ENCODE peak calls at places on chromosomes 12 and 14, in five cellular contexts. H is sigmoid colon; T is CD8-positive, alpha-beta T cell; J is prostate gland; R is CD8-positive, alpha-beta memory T cell. C is an unnamed sample.

GRCh38 chr14:75433631-75434556 is 6.1 kb downstream of the JDP2 start:
- DNase-seq in H (no peak), J (no peak), R (no peak), T (no peak), C (no peak)

GRCh38 chr12:13713746-13714400 is 267.5 kb downstream of the GRIN2B start:
- DNase-seq in J (no peak), T (no peak), H (no peak), R (no peak), C (no peak)

GRCh38 chr14:55438066-55438683 is 2.2 kb downstream of the TBPL2 start:
- DNase-seq in R (no peak), T (no peak), J (no peak), H (no peak), C (no peak)

GRCh38 chr14:65296876-65297275 is 115.7 kb upstream of the FUT8 start:
- DNase-seq in R (no peak), T (no peak), J (no peak), H (no peak), C (no peak)

GRCh38 chr12:32944195-32944594 is 47.6 kb upstream of the PKP2 start:
- DNase-seq in H (no peak), J (no peak), R (no peak), T (no peak), C (no peak)

GRCh38 chr12:3596703-3597472 is 105.9 kb downstream of the PRMT8 start:
- DNase-seq in H (peak; percentile 15), T (no peak), R (no peak), J (no peak), C (no peak)

GRCh38 chr14:31419179-31420012 is 954 bp downstream of the HEATR5A start:
- DNase-seq in R (no peak), J (no peak), H (no peak), T (no peak), C (no peak)

GRCh38 chr14:21106191-21106505 is 5.3 kb downstream of the TMEM253 start:
- DNase-seq in H (no peak), J (no peak), R (no peak), T (no peak), C (no peak)

GRCh38 chr12:89245090-89245489 is 107.2 kb downstream of the DUSP6 start:
- DNase-seq in H (no peak), T (peak; percentile 33), R (peak; percentile 50), J (no peak), C (no peak)

GRCh38 chr12:1855241-1855640 is 34.9 kb downstream of the LRTM2 start:
- DNase-seq in J (no peak), T (no peak), H (no peak), R (no peak), C (no peak)

GRCh38 chr12:106303202-106303820 is 778 bp downstream of the TCP11L2 start:
- DNase-seq in T (peak; percentile 94), H (peak; percentile 90), R (peak; percentile 96), J (peak; percentile 69), C (no peak)

GRCh38 chr14:70382556-70382955 is 23.1 kb upstream of the COX16 start:
- DNase-seq in T (no peak), J (no peak), R (no peak), H (no peak), C (no peak)

GRCh38 chr14:74213907-74214803 is 25.1 kb upstream of the VSX2 start:
- DNase-seq in H (no peak), J (no peak), T (no peak), R (no peak), C (no peak)

GRCh38 chr12:94244165-94245133 is 96.1 kb downstream of the PLXNC1 start:
- DNase-seq in J (no peak), T (peak; percentile 44), R (peak; percentile 64), H (no peak), C (no peak)

GRCh38 chr12:119178544-119179334 is at the start of gene HSPB8:
- DNase-seq in J (peak; percentile 78), R (no peak), H (peak; percentile 98), T (no peak), C (no peak)

GRCh38 chr14:32774214-32774613 is 164.5 kb upstream of the NPAS3 start:
- DNase-seq in H (no peak), R (no peak), J (no peak), T (no peak), C (no peak)

GRCh38 chr14:70567791-70568190 is 32.7 kb downstream of the MED6 start:
- DNase-seq in J (no peak), T (no peak), R (no peak), H (no peak), C (peak; percentile 16)

GRCh38 chr14:32332415-32333116 is 3.5 kb downstream of the AKAP6 start:
- DNase-seq in H (no peak), R (no peak), T (no peak), J (no peak), C (no peak)

GRCh38 chr14:56027421-56027820 is 90.8 kb upstream of the PELI2 start:
- DNase-seq in J (no peak), T (no peak), R (no peak), H (no peak), C (no peak)

GRCh38 chr12:591571-592505 is 71.4 kb downstream of the NINJ2 start:
- DNase-seq in J (no peak), T (no peak), R (no peak), H (peak; percentile 61), C (no peak)

GRCh38 chr14:99351166-99352007 is 79.4 kb upstream of the BCL11B start:
- DNase-seq in J (no peak), H (no peak), T (no peak), R (no peak), C (no peak)

GRCh38 chr14:99350751-99351150 is 78.8 kb upstream of the BCL11B start:
- DNase-seq in R (no peak), H (no peak), T (no peak), J (no peak), C (no peak)

GRCh38 chr14:99348816-99349609 is 77.0 kb upstream of the BCL11B start:
- DNase-seq in R (no peak), J (no peak), H (peak; percentile 12), T (no peak), C (no peak)

GRCh38 chr14:99347561-99347960 is 75.6 kb upstream of the BCL11B start:
- DNase-seq in H (peak; percentile 34), R (no peak), J (no peak), T (no peak), C (no peak)

GRCh38 chr14:99349721-99350495 is 77.9 kb upstream of the BCL11B start:
- DNase-seq in T (no peak), J (no peak), R (no peak), H (no peak), C (no peak)
- H3K27ac ChIP-seq in T (no peak overlapping the region), J (no peak overlapping the region), R (no peak overlapping the region), H (no peak overlapping the region), C (no peak overlapping the region)

DNA sequence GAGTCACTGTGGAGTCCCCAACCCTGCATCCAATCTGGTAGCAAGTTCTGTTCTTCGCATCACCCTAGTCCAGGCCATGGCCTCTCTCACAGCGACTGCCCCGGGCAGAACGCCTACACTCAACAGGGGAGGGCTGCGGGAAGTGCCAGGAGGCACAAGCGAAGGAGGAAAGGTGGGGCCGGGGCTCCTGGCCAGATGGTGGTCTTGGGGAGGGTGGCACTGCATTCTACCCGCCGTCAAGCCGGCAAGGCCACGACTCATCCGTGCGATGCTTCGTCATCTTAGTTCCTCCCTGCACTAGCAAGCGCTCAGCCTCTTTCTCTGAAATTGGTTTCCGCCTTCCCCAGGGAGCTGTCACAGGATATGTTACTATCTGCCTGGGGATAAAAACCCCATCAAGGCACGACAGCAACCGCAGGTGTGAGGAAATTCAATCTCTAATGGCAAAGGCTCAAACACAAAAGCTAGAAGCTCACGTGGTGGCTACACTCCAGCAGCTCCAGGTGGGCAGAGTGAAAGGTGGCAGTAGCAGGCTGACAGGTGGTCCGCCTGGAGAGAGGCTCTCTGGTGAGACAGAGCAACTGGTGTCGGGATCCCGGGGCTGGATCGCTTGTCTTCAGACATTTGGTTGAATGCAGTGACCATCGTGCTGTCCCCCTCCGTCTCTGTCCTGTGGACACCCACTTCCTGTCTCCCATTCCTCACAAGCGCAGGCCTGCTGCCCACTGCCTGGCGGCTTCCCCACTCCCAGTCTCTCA is 34.1 kb downstream of the ACADS start:
- DNase-seq in R (no peak), J (no peak), T (no peak), H (no peak), C (no peak)
- H3K27ac ChIP-seq in R (no peak overlapping the region), J (no peak overlapping the region), T (no peak overlapping the region), H (no peak overlapping the region), C (no peak overlapping the region)

GRCh38 chr12:75759842-75760260 is 248.4 kb upstream of the KRR1 start:
- DNase-seq in T (no peak), J (no peak), R (no peak), H (no peak), C (peak; percentile 73)
- H3K27ac ChIP-seq in T (no peak overlapping the region), J (no peak overlapping the region), R (no peak overlapping the region), H (no peak overlapping the region), C (peak overlapping the region; percentile 75)

DNA sequence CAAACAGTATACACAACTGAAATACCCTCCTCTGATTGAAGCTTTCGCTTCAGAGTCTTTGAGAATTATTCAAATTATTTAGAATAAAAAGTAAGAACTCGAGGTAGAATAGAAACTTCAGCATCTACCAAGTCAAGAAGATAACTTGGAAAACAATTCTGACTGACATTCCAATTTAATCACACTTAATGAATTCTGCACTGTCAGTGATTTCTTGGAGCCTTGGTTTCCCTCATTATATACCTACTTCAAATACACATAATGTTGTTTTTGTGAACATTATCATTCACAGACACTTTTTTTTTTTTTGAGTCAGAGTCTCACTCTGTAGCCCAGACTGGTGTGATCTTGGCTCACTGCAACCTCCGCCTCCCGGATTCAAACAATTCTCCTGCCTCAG is 27.9 kb downstream of the PPP2R5E start:
- DNase-seq in R (no peak), H (no peak), J (no peak), T (no peak), C (no peak)
- H3K27ac ChIP-seq in R (no peak overlapping the region), H (no peak overlapping the region), J (no peak overlapping the region), T (no peak overlapping the region), C (no peak overlapping the region)

GRCh38 chr12:75554556-75554880 is 43.1 kb upstream of the KRR1 start:
- DNase-seq in J (no peak), H (no peak), T (no peak), R (no peak), C (no peak)
- H3K27ac ChIP-seq in J (no peak overlapping the region), H (no peak overlapping the region), T (no peak overlapping the region), R (no peak overlapping the region), C (no peak overlapping the region)

DNA sequence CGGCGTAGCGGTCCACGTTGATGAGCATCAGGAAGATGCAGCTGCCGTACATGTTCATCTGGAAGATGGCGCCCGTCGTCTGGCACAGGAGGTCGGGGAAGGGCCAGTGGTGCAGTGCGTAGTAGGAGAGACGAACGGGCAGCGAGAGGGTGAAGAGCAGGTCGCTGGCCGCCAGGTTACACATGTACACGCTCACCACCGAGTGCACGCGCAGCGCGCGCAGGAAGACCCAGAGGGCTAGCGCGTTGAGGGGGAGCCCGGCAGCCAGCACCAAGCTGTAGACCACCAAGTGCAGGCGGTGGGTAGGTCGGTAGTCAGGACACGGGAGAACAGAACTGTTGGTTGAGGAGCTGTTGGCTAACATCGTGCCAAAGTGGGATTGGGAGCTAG is 13.7 kb upstream of the CHD4 start:
- DNase-seq in T (no peak), J (no peak), R (no peak), H (no peak), C (no peak)
- H3K27ac ChIP-seq in T (no peak overlapping the region), J (no peak overlapping the region), R (no peak overlapping the region), H (no peak overlapping the region), C (no peak overlapping the region)

C was measured in epithelial cell of prostate.